ENCODE peak calls at places on chromosomes 11 and 22, in six cellular contexts. One of them, this sample, is unnamed.

GRCh38 chr11:116840746-116841296 is 3.4 kb upstream of the APOA1 start:
- DNase-seq in GM23338: no peak
- DNase-seq in right lobe of liver: peak
- DNase-seq in body of pancreas: no peak
- DNase-seq in iPS DF 6.9: no peak
- DNase-seq in GM23248: no peak
- DNase-seq in this sample: no peak

GRCh38 chr11:78158987-78159662 is 19.7 kb upstream of the ALG8 start:
- DNase-seq in iPS DF 6.9: no peak
- DNase-seq in right lobe of liver: no peak
- DNase-seq in GM23248: no peak
- DNase-seq in body of pancreas: no peak
- DNase-seq in GM23338: no peak
- DNase-seq in this sample: peak

GRCh38 chr22:36659762-36660509 is 43.6 kb downstream of the CACNG2 start:
- DNase-seq in iPS DF 6.9: no peak
- DNase-seq in right lobe of liver: peak
- DNase-seq in GM23338: no peak
- DNase-seq in GM23248: peak
- DNase-seq in body of pancreas: peak
- DNase-seq in this sample: peak

GRCh38 chr11:36389811-36390210 is 93.7 kb downstream of the PRR5L start:
- DNase-seq in iPS DF 6.9: no peak
- DNase-seq in GM23338: no peak
- DNase-seq in GM23248: no peak
- DNase-seq in right lobe of liver: peak
- DNase-seq in body of pancreas: no peak
- DNase-seq in this sample: no peak

GRCh38 chr11:116239247-116239646 is 533.5 kb downstream of the BUD13 start:
- DNase-seq in GM23338: no peak
- DNase-seq in right lobe of liver: no peak
- DNase-seq in body of pancreas: no peak
- DNase-seq in iPS DF 6.9: no peak
- DNase-seq in GM23248: no peak
- DNase-seq in this sample: no peak

GRCh38 chr11:83760942-83761341 is 474.8 kb upstream of the CCDC90B start:
- DNase-seq in right lobe of liver: no peak
- DNase-seq in GM23338: no peak
- DNase-seq in body of pancreas: no peak
- DNase-seq in iPS DF 6.9: no peak
- DNase-seq in GM23248: no peak
- DNase-seq in this sample: no peak

GRCh38 chr11:86202013-86202336 is 42.6 kb upstream of the EED start:
- DNase-seq in iPS DF 6.9: no peak
- DNase-seq in body of pancreas: no peak
- DNase-seq in GM23338: no peak
- DNase-seq in GM23248: no peak
- DNase-seq in right lobe of liver: no peak
- DNase-seq in this sample: no peak

GRCh38 chr11:4467043-4467442 is 15.4 kb upstream of the OR52K1 start:
- DNase-seq in GM23338: no peak
- DNase-seq in body of pancreas: no peak
- DNase-seq in right lobe of liver: no peak
- DNase-seq in iPS DF 6.9: no peak
- DNase-seq in GM23248: no peak
- DNase-seq in this sample: no peak

GRCh38 chr11:124891390-124891861 is 6.2 kb downstream of the ROBO4 start:
- DNase-seq in GM23338: peak
- DNase-seq in GM23248: no peak
- DNase-seq in right lobe of liver: no peak
- DNase-seq in body of pancreas: no peak
- DNase-seq in iPS DF 6.9: no peak
- DNase-seq in this sample: no peak

GRCh38 chr11:65965986-65966762 is 4.6 kb downstream of the SART1 start:
- DNase-seq in right lobe of liver: no peak
- DNase-seq in GM23338: no peak
- DNase-seq in body of pancreas: no peak
- DNase-seq in iPS DF 6.9: no peak
- DNase-seq in GM23248: no peak
- DNase-seq in this sample: no peak

GRCh38 chr11:88345408-88345807 is 7.9 kb upstream of the CTSC start:
- DNase-seq in right lobe of liver: no peak
- DNase-seq in iPS DF 6.9: no peak
- DNase-seq in GM23248: peak
- DNase-seq in GM23338: no peak
- DNase-seq in body of pancreas: no peak
- DNase-seq in this sample: no peak

GRCh38 chr11:128516467-128516778 is 70.9 kb downstream of the ETS1 start:
- DNase-seq in iPS DF 6.9: no peak
- DNase-seq in body of pancreas: no peak
- DNase-seq in GM23248: no peak
- DNase-seq in GM23338: no peak
- DNase-seq in right lobe of liver: no peak
- DNase-seq in this sample: no peak

GRCh38 chr11:128518493-128519207 is 68.7 kb downstream of the ETS1 start:
- DNase-seq in iPS DF 6.9: no peak
- DNase-seq in right lobe of liver: no peak
- DNase-seq in body of pancreas: no peak
- DNase-seq in GM23248: peak
- DNase-seq in GM23338: no peak
- DNase-seq in this sample: no peak

GRCh38 chr11:128516886-128517285 is 70.5 kb downstream of the ETS1 start:
- DNase-seq in iPS DF 6.9: no peak
- DNase-seq in body of pancreas: no peak
- DNase-seq in right lobe of liver: no peak
- DNase-seq in GM23338: no peak
- DNase-seq in GM23248: no peak
- DNase-seq in this sample: no peak

GRCh38 chr11:128519353-128519752 is 68.0 kb downstream of the ETS1 start:
- DNase-seq in iPS DF 6.9: no peak
- DNase-seq in GM23338: no peak
- DNase-seq in right lobe of liver: no peak
- DNase-seq in GM23248: peak
- DNase-seq in body of pancreas: no peak
- DNase-seq in this sample: no peak

DNA sequence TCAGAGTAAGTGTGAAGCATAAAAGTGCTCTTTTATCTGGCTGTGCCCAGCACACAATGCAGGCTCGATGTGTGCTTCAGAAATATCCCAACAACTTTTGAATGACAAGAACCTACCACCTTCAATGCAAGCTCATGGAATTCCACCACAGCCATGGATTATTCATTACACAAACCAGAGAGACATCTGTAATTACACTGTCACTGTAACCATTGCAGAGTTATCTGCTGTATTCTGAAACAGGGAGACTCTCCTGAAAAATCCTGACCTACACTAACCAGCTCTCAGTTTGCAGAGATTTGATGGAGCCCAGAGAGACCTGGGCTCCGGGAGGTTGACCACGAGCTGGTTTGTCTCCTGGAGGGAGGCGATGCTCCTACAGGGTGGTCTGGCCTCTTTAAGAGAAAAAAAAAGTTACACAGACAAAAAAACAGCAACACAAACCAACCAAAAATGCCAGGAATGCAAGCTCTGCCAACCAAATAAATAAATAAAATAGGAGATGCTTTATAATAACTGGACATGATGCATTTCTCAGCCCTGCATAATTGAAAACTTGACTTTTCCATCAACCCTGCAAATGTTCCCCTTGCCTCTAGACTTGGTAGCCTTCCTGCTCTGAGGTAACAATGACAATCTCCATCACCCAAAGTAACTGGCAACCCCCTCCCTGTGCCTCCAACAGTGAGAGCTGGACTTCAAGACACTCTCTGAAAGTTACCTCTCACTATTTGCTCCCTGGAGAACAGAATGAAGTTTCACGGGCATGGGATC is 69.7 kb downstream of the ETS1 start:
- DNase-seq in GM23248: peak
- DNase-seq in iPS DF 6.9: no peak
- DNase-seq in right lobe of liver: no peak
- DNase-seq in body of pancreas: no peak
- DNase-seq in GM23338: no peak
- DNase-seq in this sample: no peak
- H3K27ac ChIP-seq in GM23248: peak
- H3K27ac ChIP-seq in iPS DF 6.9: no peak
- H3K27ac ChIP-seq in right lobe of liver: peak
- H3K27ac ChIP-seq in body of pancreas: peak
- H3K27ac ChIP-seq in GM23338: peak
- H3K27ac ChIP-seq in this sample: peak

DNA sequence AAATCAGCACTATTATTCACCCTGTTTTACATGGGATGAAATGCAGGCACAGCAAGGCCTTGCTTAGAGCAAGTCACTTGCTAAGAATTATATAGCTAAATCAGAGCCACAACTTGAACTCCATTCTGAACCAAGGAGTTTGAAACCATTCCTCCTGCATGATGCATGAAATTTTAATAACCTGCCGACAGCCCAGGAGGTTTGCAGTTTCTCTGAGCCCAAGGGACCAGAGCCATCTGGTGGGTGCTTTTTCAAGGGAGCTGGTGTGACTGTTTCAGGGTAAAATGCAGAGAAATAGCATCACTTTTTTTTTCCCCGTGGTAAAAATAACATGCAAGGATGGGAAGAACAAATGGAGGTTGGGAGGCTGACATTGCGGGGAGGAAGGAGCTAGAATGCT is 22.9 kb downstream of the NAV2 start:
- DNase-seq in iPS DF 6.9: no peak
- DNase-seq in GM23248: peak
- DNase-seq in GM23338: no peak
- DNase-seq in right lobe of liver: no peak
- DNase-seq in body of pancreas: no peak
- DNase-seq in this sample: no peak
- H3K27ac ChIP-seq in iPS DF 6.9: no peak
- H3K27ac ChIP-seq in GM23248: peak
- H3K27ac ChIP-seq in GM23338: no peak
- H3K27ac ChIP-seq in right lobe of liver: no peak
- H3K27ac ChIP-seq in body of pancreas: no peak
- H3K27ac ChIP-seq in this sample: no peak

DNA sequence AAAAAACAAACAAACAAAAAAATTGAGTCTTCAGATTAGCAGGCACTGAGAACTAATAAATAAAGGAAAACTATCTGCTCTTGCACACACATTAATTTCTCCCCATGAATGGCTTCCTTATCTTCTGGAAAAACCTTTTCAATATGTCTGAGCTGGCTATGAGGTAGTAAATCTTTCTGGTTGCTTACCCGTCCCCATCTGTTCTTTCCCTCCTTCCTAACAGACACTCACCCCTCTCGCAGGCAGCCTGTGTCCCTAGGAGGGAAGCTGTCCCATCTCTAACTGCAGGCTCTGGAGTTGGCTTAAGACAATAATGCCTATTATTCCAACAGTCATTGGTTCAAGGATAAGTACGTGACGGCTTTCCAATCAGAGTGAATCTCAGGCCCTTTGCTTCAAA is 8.2 kb upstream of the SCUBE2 start:
- DNase-seq in GM23338: no peak
- DNase-seq in body of pancreas: no peak
- DNase-seq in right lobe of liver: no peak
- DNase-seq in GM23248: no peak
- DNase-seq in iPS DF 6.9: no peak
- DNase-seq in this sample: no peak
- H3K27ac ChIP-seq in GM23338: no peak
- H3K27ac ChIP-seq in body of pancreas: no peak
- H3K27ac ChIP-seq in right lobe of liver: no peak
- H3K27ac ChIP-seq in GM23248: no peak
- H3K27ac ChIP-seq in iPS DF 6.9: no peak
- H3K27ac ChIP-seq in this sample: no peak

GRCh38 chr11:10592331-10592730 is 23.9 kb upstream of the LYVE1 start:
- DNase-seq in iPS DF 6.9: no peak
- DNase-seq in body of pancreas: no peak
- DNase-seq in GM23248: peak
- DNase-seq in GM23338: no peak
- DNase-seq in right lobe of liver: no peak
- DNase-seq in this sample: no peak
- H3K27ac ChIP-seq in iPS DF 6.9: no peak
- H3K27ac ChIP-seq in body of pancreas: no peak
- H3K27ac ChIP-seq in GM23248: peak
- H3K27ac ChIP-seq in GM23338: no peak
- H3K27ac ChIP-seq in right lobe of liver: no peak
- H3K27ac ChIP-seq in this sample: no peak

GRCh38 chr11:111937859-111938258 is 716 bp downstream of the DIXDC1 start:
- DNase-seq in iPS DF 6.9: no peak
- DNase-seq in GM23338: peak
- DNase-seq in right lobe of liver: no peak
- DNase-seq in body of pancreas: no peak
- DNase-seq in GM23248: peak
- DNase-seq in this sample: no peak

GRCh38 chr11:111935331-111936044 is 1.7 kb upstream of the DIXDC1 start:
- DNase-seq in right lobe of liver: peak
- DNase-seq in body of pancreas: no peak
- DNase-seq in GM23338: no peak
- DNase-seq in GM23248: peak
- DNase-seq in iPS DF 6.9: no peak
- DNase-seq in this sample: no peak

GRCh38 chr11:111936045-111936400 is 1.1 kb upstream of the DIXDC1 start:
- DNase-seq in GM23338: no peak
- DNase-seq in GM23248: peak
- DNase-seq in iPS DF 6.9: no peak
- DNase-seq in right lobe of liver: no peak
- DNase-seq in body of pancreas: no peak
- DNase-seq in this sample: no peak

GRCh38 chr11:111938687-111939160 is 1.6 kb downstream of the DIXDC1 start:
- DNase-seq in body of pancreas: no peak
- DNase-seq in iPS DF 6.9: no peak
- DNase-seq in GM23338: peak
- DNase-seq in right lobe of liver: no peak
- DNase-seq in GM23248: peak
- DNase-seq in this sample: no peak

DNA sequence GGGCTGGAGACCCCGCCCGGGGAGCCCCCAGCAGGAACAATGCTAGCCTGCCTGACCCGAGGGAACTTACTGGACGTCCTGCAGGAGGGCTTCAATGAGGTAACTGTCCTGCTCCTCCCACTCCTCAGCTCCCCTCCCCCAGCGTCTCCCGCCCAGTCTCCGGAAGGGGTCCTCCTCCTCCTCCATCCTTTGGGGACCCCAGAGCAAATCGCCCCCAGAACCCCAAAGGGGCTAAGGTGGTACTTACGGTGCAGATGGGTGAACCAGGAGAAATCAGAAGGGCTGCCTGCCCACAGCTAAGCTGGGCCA is 272 bp downstream of the DIXDC1 start:
- DNase-seq in iPS DF 6.9: no peak
- DNase-seq in GM23338: no peak
- DNase-seq in body of pancreas: no peak
- DNase-seq in GM23248: no peak
- DNase-seq in right lobe of liver: no peak
- DNase-seq in this sample: no peak
- H3K27ac ChIP-seq in iPS DF 6.9: no peak
- H3K27ac ChIP-seq in GM23338: peak
- H3K27ac ChIP-seq in body of pancreas: peak
- H3K27ac ChIP-seq in GM23248: peak
- H3K27ac ChIP-seq in right lobe of liver: peak
- H3K27ac ChIP-seq in this sample: peak

GRCh38 chr11:126337121-126337471 is 18.4 kb upstream of the ST3GAL4 start:
- DNase-seq in GM23338: no peak
- DNase-seq in GM23248: no peak
- DNase-seq in right lobe of liver: no peak
- DNase-seq in iPS DF 6.9: no peak
- DNase-seq in body of pancreas: no peak
- DNase-seq in this sample: no peak
- H3K27ac ChIP-seq in GM23338: no peak
- H3K27ac ChIP-seq in GM23248: no peak
- H3K27ac ChIP-seq in right lobe of liver: no peak
- H3K27ac ChIP-seq in iPS DF 6.9: no peak
- H3K27ac ChIP-seq in body of pancreas: no peak
- H3K27ac ChIP-seq in this sample: no peak

GRCh38 chr11:67371549-67372231 is 1.7 kb downstream of the CLCF1 start:
- DNase-seq in GM23248: peak
- DNase-seq in iPS DF 6.9: no peak
- DNase-seq in body of pancreas: peak
- DNase-seq in right lobe of liver: no peak
- DNase-seq in GM23338: peak
- DNase-seq in this sample: peak
- H3K27ac ChIP-seq in GM23248: peak
- H3K27ac ChIP-seq in iPS DF 6.9: no peak
- H3K27ac ChIP-seq in body of pancreas: peak
- H3K27ac ChIP-seq in right lobe of liver: no peak
- H3K27ac ChIP-seq in GM23338: no peak
- H3K27ac ChIP-seq in this sample: peak

This sample was measured in thyroid gland.